ENCODE peak calls at places on chromosomes 7 and 10, in four cellular contexts. D is T-helper 1 cell, V is NCI-H2081, H is astrocyte of the cerebellum. C is an unnamed sample.
A peak's percentile ranks its signal among the peaks of the same experiment; 100 is the strongest.

GRCh38 chr10:33333260-33334169 is 952 bp downstream of the NRP1 start:
- DNase-seq in V (no peak), D (peak; percentile 42), H (no peak), C (no peak)

GRCh38 chr7:5077740-5078139 is 32.1 kb downstream of the RBAK start:
- DNase-seq in H (no peak), V (peak; percentile 98), D (no peak), C (no peak)

GRCh38 chr7:140542226-140542625 is 62.9 kb upstream of the MKRN1 start:
- DNase-seq in D (no peak), V (no peak), H (no peak), C (peak; percentile 33)

GRCh38 chr7:137636376-137636775 is 210.4 kb downstream of the DGKI start:
- DNase-seq in D (no peak), H (no peak), V (no peak), C (no peak)

GRCh38 chr7:129642871-129643515 is 31.5 kb downstream of the NRF1 start:
- DNase-seq in V (peak; percentile 75), H (no peak), D (no peak), C (no peak)

GRCh38 chr10:86607674-86608073 is 46.7 kb upstream of the OPN4 start:
- DNase-seq in H (no peak), D (no peak), V (no peak), C (no peak)

GRCh38 chr7:155584261-155584660 is 37.9 kb upstream of the CNPY1 start:
- DNase-seq in H (no peak), V (no peak), D (no peak), C (no peak)

GRCh38 chr7:129468087-129468486 is 33.9 kb downstream of the STRIP2 start:
- DNase-seq in V (no peak), H (no peak), D (no peak), C (no peak)

GRCh38 chr10:4807803-4808507 is 18.1 kb upstream of the AKR1E2 start:
- DNase-seq in V (no peak), H (peak; percentile 68), D (no peak), C (no peak)

GRCh38 chr7:156236181-156236889 is 404.2 kb upstream of the RNF32 start:
- DNase-seq in V (no peak), H (no peak), D (no peak), C (no peak)

GRCh38 chr7:155846936-155847335 is 34.7 kb upstream of the SHH start:
- DNase-seq in V (no peak), H (no peak), D (no peak), C (no peak)

GRCh38 chr10:94133239-94133638 is 139.5 kb downstream of the PLCE1 start:
- DNase-seq in D (no peak), H (no peak), V (no peak), C (no peak)

GRCh38 chr10:78575400-78575799 is 493.4 kb upstream of the ZMIZ1 start:
- DNase-seq in H (no peak), V (peak; percentile 19), D (no peak), C (no peak)

GRCh38 chr10:70442332-70442988 is 979 bp upstream of the NODAL start:
- DNase-seq in V (no peak), H (no peak), D (no peak), C (no peak)

GRCh38 chr10:73247509-73248258 is 629 bp upstream of the DNAJC9 start:
- DNase-seq in V (no peak), D (no peak), H (no peak), C (no peak)

GRCh38 chr7:74207586-74207985 is 2.2 kb upstream of the LAT2 start:
- DNase-seq in H (no peak), D (no peak), V (no peak), C (no peak)

GRCh38 chr10:16116404-16117304 is 256.3 kb upstream of the MINDY3 start:
- DNase-seq in D (peak; percentile 3), V (peak; percentile 28), H (no peak), C (no peak)

GRCh38 chr7:88200793-88201192 is 19.0 kb downstream of the SRI start:
- DNase-seq in V (peak; percentile 92), H (no peak), D (no peak), C (no peak)

GRCh38 chr10:131068760-131069159 is 242.8 kb downstream of the TCERG1L start:
- DNase-seq in V (no peak), H (no peak), D (no peak), C (no peak)

GRCh38 chr7:102140952-102141370 is 145.7 kb upstream of the SH2B2 start:
- DNase-seq in D (peak; percentile 11), H (no peak), V (no peak), C (no peak)

GRCh38 chr10:106360870-106361269 is 803.6 kb downstream of the SORCS1 start:
- DNase-seq in H (peak; percentile 57), D (no peak), V (no peak), C (peak; percentile 0)

GRCh38 chr7:81583882-81584533 is 185.8 kb downstream of the HGF start:
- DNase-seq in D (no peak), V (no peak), H (no peak), C (no peak)

GRCh38 chr10:22308390-22308789 is 7.8 kb upstream of the COMMD3 start:
- DNase-seq in V (peak; percentile 19), H (no peak), D (peak; percentile 88), C (no peak)

GRCh38 chr7:31478744-31479143 is 35.1 kb upstream of the ITPRID1 start:
- DNase-seq in H (no peak), D (no peak), V (no peak), C (no peak)

GRCh38 chr10:98172495-98172894 is 38.0 kb downstream of the R3HCC1L start:
- DNase-seq in H (no peak), V (no peak), D (no peak), C (no peak)

GRCh38 chr7:91243591-91244368 is 20.5 kb upstream of the FZD1 start:
- DNase-seq in V (no peak), D (no peak), H (no peak), C (no peak)

GRCh38 chr7:48168159-48168558 is 3.1 kb upstream of the ABCA13 start:
- DNase-seq in D (no peak), H (no peak), V (no peak), C (no peak)

GRCh38 chr10:34808789-34809745 is 6.0 kb downstream of the PARD3 start:
- DNase-seq in D (no peak), V (peak; percentile 5), H (no peak), C (no peak)

GRCh38 chr7:100674441-100675407 is 1.2 kb downstream of the GNB2 start:
- DNase-seq in H (no peak), D (peak; percentile 23), V (peak; percentile 24), C (no peak)

GRCh38 chr7:113267271-113267670 is 148.9 kb upstream of the SMIM30 start:
- DNase-seq in V (no peak), D (no peak), H (no peak), C (no peak)

C was measured in smooth muscle cell of the brain vasculature.